ENCODE peak calls at places on chromosomes 7 and 10, in five cellular contexts. One of them, this sample, is unnamed.

GRCh38 chr7:95246935-95247370 is 77.4 kb downstream of the PON1 start:
- DNase-seq in H1: peak; percentile 51
- DNase-seq in neuronal stem cell: peak; percentile 75
- DNase-seq in H9: peak; percentile 59
- DNase-seq in mesenchymal stem cell: peak; percentile 76
- DNase-seq in this sample: peak; percentile 33

GRCh38 chr7:151018421-151019129 is 5.7 kb downstream of the ATG9B start:
- DNase-seq in H1: no peak
- DNase-seq in neuronal stem cell: no peak
- DNase-seq in H9: peak; percentile 62
- DNase-seq in mesenchymal stem cell: peak; percentile 23
- DNase-seq in this sample: no peak

GRCh38 chr10:119197921-119198320 is 9.4 kb upstream of the GRK5 start:
- DNase-seq in H1: no peak
- DNase-seq in neuronal stem cell: no peak
- DNase-seq in H9: no peak
- DNase-seq in mesenchymal stem cell: peak; percentile 83
- DNase-seq in this sample: no peak

GRCh38 chr7:131105803-131106680 is 221.6 kb upstream of the MKLN1 start:
- DNase-seq in H1: peak; percentile 83
- DNase-seq in neuronal stem cell: peak; percentile 42
- DNase-seq in H9: peak; percentile 75
- DNase-seq in mesenchymal stem cell: peak; percentile 78
- DNase-seq in this sample: peak; percentile 75

GRCh38 chr7:141430426-141431142 is 120.6 kb upstream of the AGK start:
- DNase-seq in H1: peak; percentile 66
- DNase-seq in neuronal stem cell: no peak
- DNase-seq in H9: peak; percentile 84
- DNase-seq in mesenchymal stem cell: no peak
- DNase-seq in this sample: no peak

GRCh38 chr7:122311719-122312118 is 7.2 kb upstream of the FEZF1 start:
- DNase-seq in H1: peak; percentile 72
- DNase-seq in neuronal stem cell: no peak
- DNase-seq in H9: peak; percentile 52
- DNase-seq in mesenchymal stem cell: no peak
- DNase-seq in this sample: no peak

GRCh38 chr10:122362621-122363020 is 11.9 kb upstream of the PLEKHA1 start:
- DNase-seq in H1: peak; percentile 23
- DNase-seq in neuronal stem cell: no peak
- DNase-seq in H9: no peak
- DNase-seq in mesenchymal stem cell: no peak
- DNase-seq in this sample: peak; percentile 71

GRCh38 chr10:117086545-117086944 is 51.5 kb downstream of the VAX1 start:
- DNase-seq in H1: no peak
- DNase-seq in neuronal stem cell: no peak
- DNase-seq in H9: no peak
- DNase-seq in mesenchymal stem cell: no peak
- DNase-seq in this sample: no peak

GRCh38 chr7:127885843-127886242 is 145.4 kb downstream of the LRRC4 start:
- DNase-seq in H1: no peak
- DNase-seq in neuronal stem cell: no peak
- DNase-seq in H9: no peak
- DNase-seq in mesenchymal stem cell: peak; percentile 82
- DNase-seq in this sample: peak; percentile 42

GRCh38 chr7:101781384-101781783 is 36.0 kb upstream of the CUX1 start:
- DNase-seq in H1: no peak
- DNase-seq in neuronal stem cell: no peak
- DNase-seq in H9: no peak
- DNase-seq in mesenchymal stem cell: no peak
- DNase-seq in this sample: no peak

GRCh38 chr10:98098247-98098646 is 36.2 kb upstream of the R3HCC1L start:
- DNase-seq in H1: no peak
- DNase-seq in neuronal stem cell: no peak
- DNase-seq in H9: no peak
- DNase-seq in mesenchymal stem cell: no peak
- DNase-seq in this sample: no peak

GRCh38 chr10:98101366-98101765 is 33.1 kb upstream of the R3HCC1L start:
- DNase-seq in H1: no peak
- DNase-seq in neuronal stem cell: no peak
- DNase-seq in H9: no peak
- DNase-seq in mesenchymal stem cell: peak; percentile 2
- DNase-seq in this sample: no peak

GRCh38 chr10:98107644-98108430 is 26.6 kb upstream of the R3HCC1L start:
- DNase-seq in H1: no peak
- DNase-seq in neuronal stem cell: no peak
- DNase-seq in H9: peak; percentile 38
- DNase-seq in mesenchymal stem cell: no peak
- DNase-seq in this sample: no peak

GRCh38 chr10:98106531-98106930 is 27.9 kb upstream of the R3HCC1L start:
- DNase-seq in H1: no peak
- DNase-seq in neuronal stem cell: no peak
- DNase-seq in H9: no peak
- DNase-seq in mesenchymal stem cell: no peak
- DNase-seq in this sample: peak; percentile 76

GRCh38 chr10:98104125-98104524 is 30.3 kb upstream of the R3HCC1L start:
- DNase-seq in H1: no peak
- DNase-seq in neuronal stem cell: no peak
- DNase-seq in H9: no peak
- DNase-seq in mesenchymal stem cell: no peak
- DNase-seq in this sample: no peak
- H2BK12ac ChIP-seq in H1: no peak overlapping the region
- H2BK12ac ChIP-seq in neuronal stem cell: no peak overlapping the region
- H2BK12ac ChIP-seq in H9: no peak overlapping the region
- H2BK12ac ChIP-seq in mesenchymal stem cell: no peak overlapping the region
- H2BK12ac ChIP-seq in this sample: no peak overlapping the region

GRCh38 chr7:88462799-88463198 is 156.1 kb upstream of the STEAP4 start:
- DNase-seq in H1: no peak
- DNase-seq in neuronal stem cell: no peak
- DNase-seq in H9: no peak
- DNase-seq in mesenchymal stem cell: no peak
- DNase-seq in this sample: no peak
- H2BK12ac ChIP-seq in H1: no peak overlapping the region
- H2BK12ac ChIP-seq in neuronal stem cell: no peak overlapping the region
- H2BK12ac ChIP-seq in H9: no peak overlapping the region
- H2BK12ac ChIP-seq in mesenchymal stem cell: no peak overlapping the region
- H2BK12ac ChIP-seq in this sample: no peak overlapping the region

GRCh38 chr10:36172054-36172531 is 530.0 kb upstream of the FZD8 start:
- DNase-seq in H1: no peak
- DNase-seq in neuronal stem cell: no peak
- DNase-seq in H9: no peak
- DNase-seq in mesenchymal stem cell: peak; percentile 81
- DNase-seq in this sample: no peak
- H2BK12ac ChIP-seq in H1: no peak overlapping the region
- H2BK12ac ChIP-seq in neuronal stem cell: no peak overlapping the region
- H2BK12ac ChIP-seq in H9: no peak overlapping the region
- H2BK12ac ChIP-seq in mesenchymal stem cell: peak overlapping the region; percentile 77
- H2BK12ac ChIP-seq in this sample: peak overlapping the region; percentile 30

DNA sequence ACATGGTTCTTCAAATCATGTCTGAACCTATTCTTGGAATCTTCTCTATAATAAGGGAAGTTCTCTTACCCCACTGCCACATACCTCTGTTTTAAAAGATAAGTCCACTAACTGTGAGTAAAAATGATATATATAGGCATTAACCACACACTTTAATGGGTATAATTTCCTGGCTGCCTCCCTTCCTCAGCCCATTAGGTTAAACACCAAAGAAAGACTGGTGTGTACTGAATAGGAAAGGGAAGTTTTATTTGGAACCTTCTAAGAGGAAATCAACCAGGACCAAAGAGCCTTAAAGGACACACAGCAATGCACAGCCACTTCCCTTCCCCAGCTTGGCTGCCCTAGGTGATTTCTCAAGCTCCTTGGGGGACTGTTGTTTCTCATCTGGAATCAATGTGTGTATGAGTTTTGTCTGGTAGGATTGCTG is 5.0 kb upstream of the WBP1L start:
- DNase-seq in H1: no peak
- DNase-seq in neuronal stem cell: no peak
- DNase-seq in H9: no peak
- DNase-seq in mesenchymal stem cell: no peak
- DNase-seq in this sample: no peak
- H2BK12ac ChIP-seq in H1: no peak overlapping the region
- H2BK12ac ChIP-seq in neuronal stem cell: no peak overlapping the region
- H2BK12ac ChIP-seq in H9: no peak overlapping the region
- H2BK12ac ChIP-seq in mesenchymal stem cell: no peak overlapping the region
- H2BK12ac ChIP-seq in this sample: no peak overlapping the region

This sample was measured in trophoblast cell.